ENCODE peak calls at places on chromosomes 3 and 15, in seven cellular contexts. T, N, H, U, G, D and W are unnamed samples. For H3K4me1, the result is how much of the 10 kb centered on the place peaks cover.

GRCh38 chr15:79194386-79194785 is 88.1 kb upstream of the ANKRD34C start:
- DNase-seq in T (no peak), D (no peak), U (no peak), N (no peak), H (no peak), G (no peak), W (no peak)

GRCh38 chr15:42191610-42192346 is 16.3 kb downstream of the VPS39 start:
- DNase-seq in T (no peak), N (no peak), G (no peak), U (no peak), D (no peak), H (no peak), W (no peak)

GRCh38 chr15:98288091-98288590 is 327.6 kb downstream of the ARRDC4 start:
- DNase-seq in U (no peak), H (no peak), T (no peak), N (no peak), D (no peak), G (no peak), W (peak)

GRCh38 chr3:171878441-171879225 is 35.5 kb downstream of the TMEM212 start:
- DNase-seq in N (peak), T (no peak), U (no peak), D (peak), G (no peak), H (peak), W (no peak)

GRCh38 chr3:167887096-167887495 is 151.6 kb downstream of the SERPINI1 start:
- DNase-seq in H (peak), T (no peak), N (peak), U (no peak), G (no peak), D (no peak), W (no peak)

GRCh38 chr3:177199206-177199765 is 2.0 kb upstream of the TBL1XR1 start:
- DNase-seq in G (no peak), U (no peak), H (no peak), N (no peak), D (no peak), T (no peak), W (no peak)

GRCh38 chr15:81653259-81653658 is 279.2 kb upstream of the TMC3 start:
- DNase-seq in G (no peak), N (no peak), D (no peak), T (no peak), H (no peak), U (no peak), W (no peak)

GRCh38 chr3:101179637-101180036 is 140.7 kb downstream of the IMPG2 start:
- DNase-seq in H (peak), U (no peak), G (no peak), D (no peak), N (peak), T (no peak), W (peak)

GRCh38 chr3:167057586-167057985 is 322.5 kb downstream of the ZBBX start:
- DNase-seq in D (no peak), T (no peak), U (no peak), N (no peak), H (no peak), G (no peak), W (no peak)

GRCh38 chr15:66838671-66839239 is 136.7 kb downstream of the SMAD6 start:
- DNase-seq in H (peak), U (no peak), D (peak), T (no peak), N (peak), G (no peak), W (no peak)

GRCh38 chr15:91861223-91861622 is 7.7 kb downstream of the SLCO3A1 start:
- DNase-seq in G (no peak), H (peak), T (no peak), N (no peak), U (no peak), D (no peak), W (no peak)

GRCh38 chr3:6255229-6255628 is 605.7 kb upstream of the GRM7 start:
- DNase-seq in D (no peak), G (no peak), H (no peak), T (no peak), U (no peak), N (no peak), W (no peak)

GRCh38 chr3:173411288-173412064 is 13.9 kb downstream of the NLGN1 start:
- DNase-seq in T (no peak), U (no peak), G (no peak), N (peak), H (peak), D (peak), W (no peak)

GRCh38 chr3:12869025-12869695 is 27.8 kb upstream of the RPL32 start:
- DNase-seq in G (no peak), D (peak), T (peak), N (peak), H (no peak), U (peak), W (no peak)

GRCh38 chr3:189862385-189863023 is 231.3 kb downstream of the TP63 start:
- DNase-seq in H (no peak), G (no peak), D (no peak), T (no peak), N (peak), U (no peak), W (no peak)

DNA sequence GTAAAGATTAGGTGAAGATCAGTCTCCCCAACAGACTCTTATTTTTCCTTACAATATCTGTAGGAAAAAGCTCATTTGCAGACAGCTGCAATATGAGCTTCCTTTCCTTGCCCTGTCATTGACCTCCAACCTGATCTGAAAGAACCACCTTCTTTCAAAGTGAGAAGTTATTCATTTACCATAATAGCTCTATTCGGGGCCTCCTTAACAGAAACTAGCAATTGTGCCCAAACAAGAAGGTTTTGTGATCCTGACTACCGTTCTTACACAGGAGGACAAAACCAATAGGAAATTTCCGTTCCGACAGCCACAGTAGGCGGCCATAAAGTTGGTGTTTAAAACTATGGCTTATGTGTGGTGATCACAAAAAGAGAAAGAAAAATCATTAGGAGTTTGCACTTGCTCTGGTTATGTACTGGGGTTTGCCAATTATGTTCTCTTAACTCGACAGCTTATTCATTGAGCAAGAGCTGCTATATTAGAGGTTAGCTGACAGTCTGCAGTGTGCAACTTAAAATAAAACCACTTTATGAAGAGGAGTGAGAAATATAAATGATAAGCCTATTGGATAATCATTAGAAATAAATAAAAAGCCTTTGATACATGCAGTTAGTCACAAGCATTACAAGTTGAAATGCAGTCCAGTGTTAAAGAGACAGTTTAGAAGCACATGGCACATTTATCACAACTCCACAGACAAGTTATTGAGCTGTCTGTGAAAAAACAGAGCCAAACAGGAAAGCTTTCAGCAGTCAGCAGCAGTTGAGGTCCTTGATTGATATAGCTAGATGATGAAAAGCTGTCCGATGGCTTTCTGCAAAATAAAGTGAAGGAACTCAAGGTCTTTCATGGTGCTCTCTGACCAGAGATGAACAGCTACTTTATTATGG is 199.9 kb downstream of the WDR72 start:
- DNase-seq in D (no peak), N (no peak), H (no peak), U (no peak), T (no peak), G (no peak), W (no peak)
- H3K4me1 ChIP-seq in D (under half), N (under half), H (under half), U (under half), T (under half), G (under half), W (under half)

GRCh38 chr3:52021869-52022268 is 26.2 kb upstream of the RPL29 start:
- DNase-seq in D (no peak), T (peak), U (no peak), G (no peak), H (no peak), N (no peak), W (no peak)
- H3K4me1 ChIP-seq in D (under half), T (under half), U (under half), G (under half), H (under half), N (half or more), W (half or more)

GRCh38 chr15:78056714-78057269 is 20.7 kb downstream of the TBC1D2B start:
- DNase-seq in D (peak), G (no peak), H (peak), T (no peak), N (no peak), U (no peak), W (no peak)

GRCh38 chr15:78054518-78054917 is 23.0 kb downstream of the TBC1D2B start:
- DNase-seq in D (no peak), T (no peak), U (no peak), N (no peak), G (no peak), H (no peak), W (no peak)

GRCh38 chr15:78055923-78056713 is 21.4 kb downstream of the TBC1D2B start:
- DNase-seq in G (no peak), N (no peak), U (peak), T (no peak), H (no peak), D (no peak), W (no peak)

GRCh38 chr15:78052545-78052944 is 25.0 kb downstream of the TBC1D2B start:
- DNase-seq in T (no peak), D (no peak), N (no peak), G (no peak), H (no peak), U (no peak), W (no peak)

DNA sequence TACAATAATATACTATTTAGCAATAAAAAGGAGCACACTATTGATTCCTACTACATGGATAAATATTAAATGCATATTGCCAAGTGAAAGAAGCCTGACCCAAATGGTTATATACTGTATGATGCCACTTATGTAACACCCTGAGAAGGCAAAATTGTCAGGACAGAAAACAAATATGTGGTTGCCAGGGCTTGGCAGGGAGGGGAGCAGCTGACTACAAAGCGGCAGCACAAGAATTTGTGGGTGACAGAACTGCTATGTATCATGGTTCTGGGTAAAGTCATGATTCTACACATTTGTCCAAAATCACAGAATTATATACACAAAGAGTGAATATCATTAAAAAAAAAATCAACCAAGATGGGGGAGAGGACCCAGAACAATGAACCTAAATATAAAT is 22.5 kb downstream of the TBC1D2B start:
- DNase-seq in D (no peak), H (no peak), N (no peak), U (no peak), T (no peak), G (no peak), W (no peak)
- H3K4me1 ChIP-seq in D (half or more), H (under half), N (under half), U (half or more), T (half or more), G (under half), W (half or more)

GRCh38 chr3:184635126-184635525 is 73.5 kb downstream of the EPHB3 start:
- DNase-seq in D (no peak), G (no peak), T (peak), U (no peak), N (no peak), H (no peak), W (no peak)
- H3K4me1 ChIP-seq in D (under half), G (half or more), T (under half), U (under half), N (half or more), H (under half), W (under half)

GRCh38 chr15:73983211-73983727 is 8.8 kb downstream of the STOML1 start:
- DNase-seq in N (peak), T (peak), H (peak), U (no peak), D (peak), G (peak), W (no peak)
- H3K4me1 ChIP-seq in N (under half), T (half or more), H (half or more), U (under half), D (under half), G (under half), W (half or more)

DNA sequence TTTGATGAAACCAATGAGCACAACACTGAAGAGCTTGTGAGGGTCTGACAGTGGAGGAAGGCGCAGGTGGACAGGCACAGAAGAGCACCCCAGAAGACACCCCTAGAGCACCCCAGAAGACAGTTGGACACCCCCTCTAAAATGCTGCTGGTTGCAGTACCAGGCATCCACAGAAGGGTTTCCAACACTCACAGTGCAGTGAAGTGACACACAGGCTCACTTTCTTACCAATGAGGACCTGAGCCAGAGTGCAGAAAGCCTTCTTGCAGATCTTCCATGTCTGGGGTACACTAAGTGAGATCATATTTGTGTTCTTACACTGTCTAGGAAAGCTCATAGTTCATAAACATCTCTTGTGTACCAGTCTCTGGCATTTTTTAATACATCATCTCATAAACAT is 27.6 kb downstream of the CCNL1 start:
- DNase-seq in U (no peak), G (no peak), T (no peak), N (no peak), H (no peak), D (no peak), W (no peak)
- H3K4me1 ChIP-seq in U (half or more), G (half or more), T (half or more), N (half or more), H (under half), D (under half), W (half or more)

DNA sequence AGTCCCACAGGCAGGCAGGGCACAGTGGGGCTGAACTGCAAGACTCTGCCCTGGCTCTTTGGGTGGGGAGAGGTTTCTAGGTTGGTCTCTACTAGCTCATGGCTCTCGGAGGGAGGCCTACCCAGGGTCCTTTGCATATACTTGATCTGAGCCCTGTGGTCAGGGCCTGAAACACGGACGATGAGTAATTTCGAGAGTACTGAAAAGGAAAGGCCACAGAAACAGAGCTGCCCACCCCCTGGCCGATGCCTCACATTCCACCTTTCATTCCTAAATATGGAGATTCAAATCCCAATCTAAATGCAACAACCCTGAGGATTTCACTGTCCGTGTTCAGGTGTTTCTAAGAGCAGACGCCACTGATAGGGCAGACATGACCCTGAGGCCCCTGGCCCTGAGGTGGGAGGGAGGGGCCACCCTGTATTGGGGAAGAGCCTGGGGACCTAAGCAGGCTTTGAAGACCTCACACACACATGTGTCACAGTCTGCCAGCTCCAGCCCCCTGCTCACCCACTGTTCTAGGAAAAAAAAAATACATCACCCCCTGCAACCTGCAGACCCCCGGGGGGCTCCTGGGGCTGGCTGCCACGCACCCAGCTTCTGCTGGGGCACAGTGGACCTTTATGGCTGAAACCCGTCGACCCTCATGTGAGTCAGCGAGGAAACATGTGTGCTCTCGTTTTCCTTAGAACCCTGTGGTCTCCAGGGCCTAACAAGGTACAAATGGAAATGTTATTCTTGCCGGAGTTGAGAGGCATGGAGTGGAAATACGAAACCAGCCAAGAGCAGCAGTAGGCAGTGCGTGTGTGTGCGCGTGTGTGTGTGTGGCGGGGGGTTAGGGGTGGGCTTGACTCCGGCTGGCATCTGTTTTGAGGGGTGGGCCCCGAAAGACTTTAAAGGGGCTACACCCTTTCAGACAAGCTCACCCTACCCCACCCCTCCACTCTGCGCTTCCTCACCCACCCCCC is 112.7 kb downstream of the CHSY1 start:
- DNase-seq in U (no peak), T (no peak), G (no peak), H (peak), N (peak), D (no peak), W (no peak)
- H3K4me1 ChIP-seq in U (under half), T (under half), G (under half), H (under half), N (under half), D (under half), W (under half)

DNA sequence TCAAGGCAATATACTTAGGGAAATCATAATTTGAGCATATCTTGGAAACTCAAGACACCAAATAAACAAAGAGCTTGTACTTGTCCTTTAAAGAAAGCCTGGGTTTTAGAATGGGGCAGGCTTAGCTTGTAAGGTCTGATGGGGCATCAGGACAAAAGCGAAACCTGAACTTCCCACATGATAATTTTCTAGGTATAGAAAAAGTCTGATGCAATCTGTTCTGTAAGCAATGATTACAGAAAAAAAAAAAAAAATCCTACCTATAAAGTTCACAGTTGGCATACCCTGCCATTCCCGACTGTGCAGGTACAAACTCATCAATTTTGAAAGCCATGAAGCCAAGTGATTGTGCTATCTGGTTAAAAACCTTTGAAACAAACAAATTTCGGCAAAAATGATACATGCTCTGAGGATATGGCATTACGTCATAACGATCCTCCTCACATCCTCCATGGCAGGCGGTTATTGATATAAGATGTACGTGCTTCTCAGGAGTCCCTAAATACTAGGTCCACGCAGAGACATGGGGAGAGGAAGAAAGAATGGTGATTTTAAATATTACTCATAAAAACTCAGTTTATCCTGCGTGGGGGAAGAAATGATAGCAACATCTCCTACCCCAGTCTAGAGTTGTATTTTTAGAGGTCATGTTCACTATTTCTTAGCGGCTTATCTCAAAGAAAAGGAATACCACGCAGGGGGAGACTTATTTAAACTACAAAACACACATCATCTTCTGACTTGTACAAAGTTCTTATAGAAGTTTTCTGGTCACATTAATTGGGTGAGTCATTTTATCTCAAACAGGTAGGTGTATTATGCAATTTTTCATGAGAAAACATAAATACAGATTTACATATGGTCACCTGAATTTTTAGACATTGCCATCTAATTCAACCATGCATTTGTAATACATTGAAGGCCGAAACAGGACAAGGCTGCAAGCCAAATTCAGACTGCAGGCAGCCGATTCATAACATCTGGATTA is 27.0 kb downstream of the MB21D2 start:
- DNase-seq in T (no peak), N (no peak), H (no peak), G (peak), U (no peak), D (no peak), W (no peak)
- H3K4me1 ChIP-seq in T (under half), N (under half), H (under half), G (half or more), U (under half), D (half or more), W (half or more)

DNA sequence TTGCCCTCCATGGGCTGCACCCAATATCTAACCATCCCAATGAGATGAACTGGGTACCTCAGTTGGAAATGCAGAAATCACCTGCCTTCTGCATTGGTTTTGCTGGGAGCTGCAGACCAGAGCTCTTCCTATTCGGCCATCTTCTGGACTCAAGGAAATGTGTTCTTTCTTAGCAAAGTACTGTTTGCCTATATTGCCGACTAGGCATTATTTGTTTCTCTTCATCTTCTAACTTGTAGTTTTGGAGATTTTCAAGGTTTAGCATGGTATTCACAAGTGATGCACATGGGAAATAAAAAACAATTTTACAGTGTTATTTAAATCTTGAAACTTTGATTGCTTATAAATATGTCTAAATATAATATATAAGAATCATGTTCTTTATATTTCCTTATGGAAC is 377.8 kb upstream of the POU1F1 start:
- DNase-seq in U (no peak), N (no peak), T (no peak), G (no peak), H (no peak), D (no peak), W (no peak)
- H3K4me1 ChIP-seq in U (under half), N (under half), T (under half), G (under half), H (under half), D (under half), W (under half)